ENCODE peak calls at places on chromosomes 1 and 21, in four cellular contexts. K is MM.1S; Q is A549; F is CD4-positive, CD25-positive, alpha-beta regulatory T cell. W is an unnamed sample. For H3K4me1, the result is how much of the 10 kb centered on the place peaks cover.

GRCh38 chr21:41425954-41426655 is at the start of gene MX1:
- DNase-seq in K (peak), Q (peak), F (peak), W (no peak)

GRCh38 chr21:34313116-34313515 is 50.7 kb upstream of the KCNE2 start:
- DNase-seq in K (no peak), Q (no peak), F (no peak), W (no peak)

GRCh38 chr1:119504831-119505230 is 2.2 kb upstream of the HSD3B1 start:
- DNase-seq in K (no peak), Q (no peak), F (no peak), W (no peak)

GRCh38 chr1:176567190-176567794 is 104.3 kb downstream of the PAPPA2 start:
- DNase-seq in K (no peak), Q (peak), F (no peak), W (no peak)

GRCh38 chr1:74693473-74693872 is 19.9 kb upstream of the ERICH3 start:
- DNase-seq in K (no peak), Q (peak), F (no peak), W (no peak)

GRCh38 chr1:225654277-225654597 is 1.3 kb upstream of the ENAH start:
- DNase-seq in K (no peak), Q (peak), F (no peak), W (no peak)

GRCh38 chr1:40838045-40838979 is 23.9 kb downstream of the CITED4 start:
- DNase-seq in K (no peak), Q (no peak), F (no peak), W (no peak)

GRCh38 chr1:175499595-175500367 is 243.6 kb downstream of the TNR start:
- DNase-seq in K (no peak), Q (no peak), F (no peak), W (no peak)

GRCh38 chr1:208031316-208031931 is 120.5 kb upstream of the CD34 start:
- DNase-seq in K (no peak), Q (no peak), F (no peak), W (no peak)

GRCh38 chr1:208036177-208036808 is 125.4 kb upstream of the CD34 start:
- DNase-seq in K (peak), Q (peak), F (no peak), W (peak)

GRCh38 chr1:208033236-208033635 is 122.3 kb upstream of the CD34 start:
- DNase-seq in K (no peak), Q (no peak), F (no peak), W (no peak)

GRCh38 chr1:208031932-208032320 is 121.0 kb upstream of the CD34 start:
- DNase-seq in K (no peak), Q (no peak), F (no peak), W (no peak)

DNA sequence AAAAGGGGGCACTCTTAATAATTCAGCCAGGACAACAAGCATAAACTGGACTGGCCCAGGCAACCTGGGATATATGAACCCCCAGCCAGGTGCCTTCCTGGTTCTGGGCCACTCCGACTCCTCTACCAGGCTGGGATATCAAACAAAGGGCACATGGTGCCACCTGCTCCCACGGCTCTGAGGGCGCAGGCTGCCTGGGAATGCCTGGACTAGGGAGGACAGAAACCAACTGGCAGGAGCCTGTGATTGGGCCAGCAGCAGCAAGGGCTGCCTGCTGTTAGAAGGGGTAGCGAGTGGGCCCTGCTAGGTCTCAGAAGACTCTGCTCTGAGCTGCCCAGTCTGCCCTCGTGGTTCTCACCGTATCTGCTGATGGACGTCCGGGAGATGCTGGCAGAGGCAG is 123.2 kb upstream of the CD34 start:
- DNase-seq in K (no peak), Q (no peak), F (no peak), W (no peak)
- H3K4me1 ChIP-seq in K (under half), Q (under half), F (under half), W (under half)

GRCh38 chr1:228084797-228085196 is 2.3 kb downstream of the ARF1 start:
- DNase-seq in K (no peak), Q (no peak), F (no peak), W (no peak)
- H3K4me3 ChIP-seq in K (peak), Q (peak), F (peak), W (no peak)

DNA sequence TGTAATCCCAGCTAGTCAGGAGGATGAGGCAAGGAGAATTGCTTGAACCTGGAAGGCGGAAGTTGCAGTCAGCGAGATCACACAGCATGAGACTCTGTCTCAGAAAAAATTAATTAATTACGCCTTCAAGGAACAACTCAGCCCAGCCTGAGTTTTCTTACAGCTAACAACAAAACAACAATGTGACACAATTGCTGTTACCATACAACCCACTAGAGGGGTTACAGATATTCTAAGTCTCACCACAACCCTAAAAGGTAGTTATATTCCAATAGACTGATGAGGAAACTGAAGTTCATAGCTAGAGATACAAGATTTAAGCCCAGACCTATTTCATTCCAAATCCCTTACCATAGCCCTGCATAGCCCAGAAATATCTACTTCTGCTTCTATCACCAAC is 2.9 kb upstream of the LRRC8C start:
- DNase-seq in K (no peak), Q (no peak), F (no peak), W (no peak)
- H3K4me1 ChIP-seq in K (under half), Q (under half), F (half or more), W (under half)

GRCh38 chr1:207882692-207883091 is 28.2 kb downstream of the CD34 start:
- DNase-seq in K (peak), Q (no peak), F (no peak), W (no peak)

GRCh38 chr1:207883104-207883651 is 27.7 kb downstream of the CD34 start:
- DNase-seq in K (peak), Q (no peak), F (peak), W (no peak)

GRCh38 chr1:207884276-207885029 is 26.5 kb downstream of the CD34 start:
- DNase-seq in K (no peak), Q (no peak), F (no peak), W (no peak)

GRCh38 chr1:207885129-207886032 is 25.5 kb downstream of the CD34 start:
- DNase-seq in K (peak), Q (peak), F (peak), W (peak)

GRCh38 chr1:207883660-207884245 is 27.2 kb downstream of the CD34 start:
- DNase-seq in K (no peak), Q (no peak), F (peak), W (no peak)
- H3K4me3 ChIP-seq in K (peak), Q (no peak), F (peak), W (no peak)